ENCODE peak calls at places on chromosomes 12 and 14, in four cellular contexts. N is ovary, H is lower lobe of right lung, Z is chondrocyte. C is an unnamed sample.

GRCh38 chr12:117049295-117049694 is 49.9 kb downstream of the TESC start:
- DNase-seq in N (no peak), H (no peak), Z (no peak), C (no peak)

GRCh38 chr14:67232066-67232465 is 9.2 kb upstream of the PALS1 start:
- DNase-seq in N (no peak), H (no peak), Z (no peak), C (no peak)

GRCh38 chr14:21617614-21618013 is 17.1 kb downstream of the OR10G2 start:
- DNase-seq in N (no peak), H (no peak), Z (no peak), C (no peak)

GRCh38 chr14:21084988-21085853 is 13.2 kb downstream of the ZNF219 start:
- DNase-seq in N (no peak), H (peak; percentile 80), Z (no peak), C (no peak)

GRCh38 chr12:80195143-80195726 is 95.9 kb downstream of the OTOGL start:
- DNase-seq in N (no peak), H (no peak), Z (no peak), C (peak; percentile 54)

GRCh38 chr12:31011336-31011735 is 62.3 kb upstream of the DDX11 start:
- DNase-seq in N (no peak), H (peak; percentile 31), Z (no peak), C (no peak)

GRCh38 chr12:92543872-92544271 is 158.9 kb upstream of the PLEKHG7 start:
- DNase-seq in N (no peak), H (no peak), Z (no peak), C (no peak)

GRCh38 chr14:105050551-105050897 is 14.7 kb downstream of the GPR132 start:
- DNase-seq in N (no peak), H (peak; percentile 79), Z (no peak), C (peak; percentile 73)

GRCh38 chr12:10554228-10554970 is 48.7 kb downstream of the EIF2S3B start:
- DNase-seq in N (no peak), H (no peak), Z (no peak), C (no peak)

GRCh38 chr12:12017798-12018197 is 52.9 kb upstream of the BCL2L14 start:
- DNase-seq in N (no peak), H (no peak), Z (no peak), C (no peak)

GRCh38 chr12:121872546-121873223 is 14.0 kb upstream of the HPD start:
- DNase-seq in N (peak; percentile 83), H (no peak), Z (no peak), C (peak; percentile 74)

GRCh38 chr14:23646648-23647549 is 10.7 kb downstream of the DHRS2 start:
- DNase-seq in N (no peak), H (no peak), Z (no peak), C (peak; percentile 13)

GRCh38 chr14:51884086-51884927 is 23.9 kb downstream of the GNG2 start:
- DNase-seq in N (no peak), H (no peak), Z (no peak), C (no peak)

GRCh38 chr12:89474615-89475014 is 50.0 kb downstream of the GALNT4 start:
- DNase-seq in N (no peak), H (no peak), Z (no peak), C (no peak)

GRCh38 chr14:60245316-60246177 is 3.5 kb upstream of the PPM1A start:
- DNase-seq in N (no peak), H (no peak), Z (no peak), C (no peak)

GRCh38 chr14:37493606-37494005 is 101.4 kb downstream of the FOXA1 start:
- DNase-seq in N (no peak), H (no peak), Z (no peak), C (no peak)

GRCh38 chr14:88079624-88080023 is 74.7 kb downstream of the GPR65 start:
- DNase-seq in N (no peak), H (no peak), Z (no peak), C (no peak)

DNA sequence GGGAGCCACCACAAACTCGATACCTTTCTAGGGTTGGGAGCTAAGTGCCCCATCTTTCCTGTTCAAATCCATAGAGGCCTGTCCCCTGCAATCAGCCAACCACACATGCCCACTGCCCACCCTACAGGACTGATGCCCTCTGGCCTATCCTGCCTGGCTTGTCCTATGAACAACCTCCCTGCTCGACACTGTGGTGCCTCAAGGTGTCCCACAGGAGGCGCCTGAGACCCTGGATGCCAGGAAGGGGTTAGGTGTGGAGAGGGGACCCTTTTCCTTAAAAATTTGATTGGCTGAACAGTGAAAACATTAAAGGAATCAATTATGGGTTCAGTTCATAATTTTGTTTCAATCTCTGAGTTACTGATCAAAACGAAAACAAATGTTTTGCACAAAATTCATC is 97.3 kb upstream of the FZD10 start:
- DNase-seq in N (no peak), H (no peak), Z (no peak), C (peak; percentile 25)
- TF ChIP-seq CTCF in N (no peak), H (no peak), Z (no peak), C (no peak)

GRCh38 chr14:95413289-95414215 is 93.8 kb upstream of the CLMN start:
- DNase-seq in N (no peak), H (no peak), Z (no peak), C (no peak)

GRCh38 chr14:95419569-95419968 is 96.9 kb downstream of the SYNE3 start:
- DNase-seq in N (no peak), H (no peak), Z (no peak), C (no peak)

GRCh38 chr14:95418858-95419257 is 97.6 kb downstream of the SYNE3 start:
- DNase-seq in N (no peak), H (no peak), Z (no peak), C (no peak)

GRCh38 chr14:95415993-95416392 is 96.3 kb upstream of the CLMN start:
- DNase-seq in N (no peak), H (no peak), Z (no peak), C (no peak)

GRCh38 chr14:95417492-95417891 is 97.8 kb upstream of the CLMN start:
- DNase-seq in N (no peak), H (no peak), Z (no peak), C (no peak)
- TF ChIP-seq CTCF in N (no peak), H (no peak), Z (peak; percentile 48), C (no peak)

GRCh38 chr12:88111074-88111652 is 30.7 kb downstream of the CEP290 start:
- DNase-seq in N (no peak), H (no peak), Z (no peak), C (peak; percentile 58)
- TF ChIP-seq CTCF in N (peak; percentile 13), H (peak; percentile 40), Z (peak; percentile 82), C (peak; percentile 29)

GRCh38 chr14:24895243-24895583 is 154.7 kb downstream of the STXBP6 start:
- DNase-seq in N (no peak), H (no peak), Z (no peak), C (no peak)
- TF ChIP-seq CTCF in N (no peak), H (no peak), Z (no peak), C (no peak)

DNA sequence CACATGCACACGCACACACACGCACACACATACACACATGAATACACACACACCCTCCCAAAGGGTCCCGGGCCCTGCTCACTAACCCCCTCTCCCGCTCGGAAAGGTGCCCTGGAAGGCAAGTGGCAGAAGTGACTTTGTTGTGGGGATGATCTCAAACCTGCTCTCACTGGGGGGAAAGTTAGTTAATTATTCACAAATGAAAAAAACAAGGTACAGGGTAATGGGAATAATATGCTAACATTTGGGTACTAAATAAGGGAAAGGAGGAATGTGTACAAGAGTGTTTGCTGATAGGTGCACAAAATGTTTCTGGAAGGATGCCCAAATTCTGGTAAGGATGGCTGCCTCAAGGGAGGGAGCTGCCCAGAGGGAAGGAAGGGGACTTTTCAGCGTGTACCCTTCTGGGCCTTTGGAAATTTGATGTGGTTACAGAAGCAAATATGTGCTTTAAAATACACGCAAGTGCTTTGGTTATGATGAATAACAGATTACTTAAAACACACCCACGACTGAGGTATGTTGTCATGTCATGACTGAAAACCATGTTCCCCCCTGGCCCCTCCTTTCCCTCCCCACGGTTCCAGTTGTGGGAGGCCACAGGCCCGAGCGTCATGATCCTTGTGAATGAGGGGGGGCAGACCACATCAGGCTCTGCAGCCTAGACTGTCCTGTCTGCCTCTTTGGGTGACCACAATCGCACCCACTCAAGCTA is 43.3 kb upstream of the PLEKHG6 start:
- DNase-seq in N (no peak), H (peak; percentile 56), Z (peak; percentile 42), C (no peak)
- TF ChIP-seq CTCF in N (no peak), H (no peak), Z (no peak), C (no peak)